ENCODE peak calls at places on chromosomes 12 and 14, in four cellular contexts. S is activated gamma-delta T cell, H is caudate nucleus, O is G401. X is an unnamed sample.

GRCh38 chr12:130998136-130998535 is 44.4 kb downstream of the ADGRD1 start:
- DNase-seq in S (no peak), H (no peak), O (no peak), X (no peak)

GRCh38 chr12:57734586-57734985 is 4.0 kb downstream of the AGAP2 start:
- DNase-seq in S (no peak), H (no peak), O (peak), X (no peak)

GRCh38 chr12:19639781-19640180 is 200.5 kb downstream of the AEBP2 start:
- DNase-seq in S (no peak), H (no peak), O (peak), X (no peak)

GRCh38 chr14:41302776-41303175 is 303.9 kb upstream of the LRFN5 start:
- DNase-seq in S (no peak), H (no peak), O (no peak), X (no peak)

GRCh38 chr12:6962285-6963015 is 8.0 kb downstream of the PHB2 start:
- DNase-seq in S (no peak), H (no peak), O (no peak), X (no peak)

GRCh38 chr12:107731376-107731775 is 29.6 kb downstream of the PRDM4 start:
- DNase-seq in S (no peak), H (no peak), O (no peak), X (no peak)

GRCh38 chr12:82793882-82794281 is 107.2 kb downstream of the TMTC2 start:
- DNase-seq in S (no peak), H (no peak), O (no peak), X (no peak)

GRCh38 chr14:74299061-74299545 is 3.6 kb downstream of the ABCD4 start:
- DNase-seq in S (peak), H (no peak), O (no peak), X (peak)

GRCh38 chr12:119803391-119803791 is 73.7 kb downstream of the CIT start:
- DNase-seq in S (no peak), H (peak), O (peak), X (no peak)

GRCh38 chr12:116150001-116150400 is 127.5 kb downstream of the MED13L start:
- DNase-seq in S (no peak), H (no peak), O (peak), X (no peak)

GRCh38 chr12:90023207-90023870 is 314.7 kb upstream of the ATP2B1 start:
- DNase-seq in S (no peak), H (no peak), O (no peak), X (no peak)

GRCh38 chr14:50778757-50779483 is 52.0 kb downstream of the NIN start:
- DNase-seq in S (no peak), H (no peak), O (no peak), X (no peak)

GRCh38 chr12:28780096-28780495 is 369.0 kb upstream of the FAR2 start:
- DNase-seq in S (no peak), H (no peak), O (no peak), X (no peak)

GRCh38 chr14:90301580-90302181 is 30.1 kb downstream of the NRDE2 start:
- DNase-seq in S (no peak), H (no peak), O (peak), X (no peak)

GRCh38 chr12:95099270-95099790 is 25.9 kb upstream of the NR2C1 start:
- DNase-seq in S (no peak), H (no peak), O (no peak), X (no peak)

GRCh38 chr12:121466800-121467637 is 67.1 kb downstream of the RNF34 start:
- DNase-seq in S (peak), H (peak), O (peak), X (peak)

GRCh38 chr14:29453045-29453444 is 474.6 kb downstream of the PRKD1 start:
- DNase-seq in S (no peak), H (no peak), O (no peak), X (no peak)

GRCh38 chr12:67391034-67391433 is 121.9 kb downstream of the CAND1 start:
- DNase-seq in S (no peak), H (no peak), O (no peak), X (no peak)

GRCh38 chr12:104465379-104465778 is 8.6 kb downstream of the CHST11 start:
- DNase-seq in S (no peak), H (no peak), O (no peak), X (no peak)

GRCh38 chr14:74469548-74470518 is 23.3 kb downstream of the NPC2 start:
- DNase-seq in S (no peak), H (no peak), O (no peak), X (no peak)

GRCh38 chr12:24507827-24508226 is 441.1 kb downstream of the BCAT1 start:
- DNase-seq in S (no peak), H (no peak), O (no peak), X (no peak)

GRCh38 chr14:75274899-75275569 is 3.6 kb upstream of the FOS start:
- DNase-seq in S (no peak), H (no peak), O (no peak), X (no peak)

GRCh38 chr14:104521816-104522745 is 57.5 kb upstream of the C14orf180 start:
- DNase-seq in S (no peak), H (no peak), O (no peak), X (no peak)

GRCh38 chr12:53115112-53115890 is 12.0 kb downstream of the SOAT2 start:
- DNase-seq in S (no peak), H (no peak), O (no peak), X (no peak)

GRCh38 chr14:32201816-32202467 is at the start of gene RNU6-7:
- DNase-seq in S (no peak), H (no peak), O (peak), X (peak)

GRCh38 chr12:19967486-19967885 is 400.9 kb upstream of the PDE3A start:
- DNase-seq in S (no peak), H (no peak), O (no peak), X (no peak)

GRCh38 chr12:12432373-12432772 is 75.5 kb downstream of the BORCS5 start:
- DNase-seq in S (no peak), H (no peak), O (no peak), X (no peak)

GRCh38 chr14:60509438-60510253 is 700 bp downstream of the SIX6 start:
- DNase-seq in S (no peak), H (no peak), O (no peak), X (no peak)

GRCh38 chr14:74258705-74259035 is 19.4 kb downstream of the VSX2 start:
- DNase-seq in S (no peak), H (no peak), O (peak), X (no peak)

GRCh38 chr12:33427071-33427470 is 12.5 kb downstream of the SYT10 start:
- DNase-seq in S (no peak), H (no peak), O (no peak), X (no peak)